ENCODE peak calls at places on chromosomes 2 and 18, in five cellular contexts. A is adrenal gland, B is A549, W is HCT116, R is tibial nerve. U is an unnamed sample.

GRCh38 chr18:26697186-26697585 is 148.8 kb upstream of the KCTD1 start:
- DNase-seq in A (no peak), B (no peak), W (no peak), R (no peak), U (no peak)

GRCh38 chr2:180663016-180663471 is 317.4 kb upstream of the UBE2E3 start:
- DNase-seq in A (no peak), B (no peak), W (no peak), R (no peak), U (no peak)

GRCh38 chr2:233535276-233535675 is 31.3 kb downstream of the USP40 start:
- DNase-seq in A (no peak), B (no peak), W (no peak), R (no peak), U (no peak)

GRCh38 chr2:14552818-14553217 is 79.7 kb upstream of the LRATD1 start:
- DNase-seq in A (no peak), B (no peak), W (no peak), R (no peak), U (no peak)

GRCh38 chr2:26238301-26238958 is 6.0 kb downstream of the HADHA start:
- DNase-seq in A (no peak), B (no peak), W (no peak), R (no peak), U (no peak)

GRCh38 chr2:238568455-238569414 is 142.0 kb downstream of the ASB1 start:
- DNase-seq in A (no peak), B (no peak), W (no peak), R (no peak), U (no peak)

GRCh38 chr18:59455728-59456276 is 96.7 kb upstream of the LMAN1 start:
- DNase-seq in A (no peak), B (no peak), W (no peak), R (no peak), U (no peak)

GRCh38 chr2:158783923-158784322 is 11.2 kb upstream of the DAPL1 start:
- DNase-seq in A (no peak), B (no peak), W (no peak), R (no peak), U (no peak)

GRCh38 chr2:236525416-236525997 is 44.1 kb upstream of the ACKR3 start:
- DNase-seq in A (no peak), B (no peak), W (no peak), R (no peak), U (no peak)

GRCh38 chr2:230660294-230661060 is 52.2 kb upstream of the CAB39 start:
- DNase-seq in A (peak; percentile 35), B (no peak), W (no peak), R (peak; percentile 66), U (no peak)

GRCh38 chr2:112795720-112796119 is 11.4 kb upstream of the IL1A start:
- DNase-seq in A (no peak), B (no peak), W (no peak), R (no peak), U (no peak)

GRCh38 chr18:73691624-73692023 is 456.0 kb downstream of the FBXO15 start:
- DNase-seq in A (no peak), B (no peak), W (no peak), R (no peak), U (no peak)

GRCh38 chr2:69489793-69490192 is 52.6 kb upstream of the NFU1 start:
- DNase-seq in A (no peak), B (no peak), W (no peak), R (no peak), U (no peak)

GRCh38 chr2:7571701-7572100 is 654.5 kb downstream of the RNF144A start:
- DNase-seq in A (no peak), B (no peak), W (no peak), R (no peak), U (no peak)

GRCh38 chr2:63163231-63163845 is 112.7 kb downstream of the OTX1 start:
- DNase-seq in A (no peak), B (no peak), W (no peak), R (no peak), U (no peak)

GRCh38 chr2:85810376-85811172 is 56.8 kb downstream of the ATOH8 start:
- DNase-seq in A (no peak), B (no peak), W (no peak), R (no peak), U (no peak)

GRCh38 chr2:121480826-121481225 is 49.9 kb upstream of the RNU4ATAC start:
- DNase-seq in A (no peak), B (no peak), W (no peak), R (no peak), U (peak; percentile 8)

GRCh38 chr2:128196026-128196822 is 105.2 kb downstream of the UGGT1 start:
- DNase-seq in A (no peak), B (no peak), W (no peak), R (no peak), U (peak; percentile 70)

GRCh38 chr18:34710430-34711386 is 610 bp downstream of the DTNA start:
- DNase-seq in A (no peak), B (no peak), W (no peak), R (no peak), U (no peak)

GRCh38 chr2:197920581-197921213 is 116.3 kb downstream of the PLCL1 start:
- DNase-seq in A (no peak), B (no peak), W (no peak), R (no peak), U (no peak)

GRCh38 chr2:102915128-102915527 is 153.3 kb downstream of the TMEM182 start:
- DNase-seq in A (no peak), B (peak; percentile 25), W (peak; percentile 12), R (no peak), U (no peak)

GRCh38 chr2:107633580-107634147 is 193.0 kb upstream of the RGPD4 start:
- DNase-seq in A (no peak), B (no peak), W (no peak), R (no peak), U (no peak)

GRCh38 chr2:64837116-64837704 is 152.0 kb upstream of the SLC1A4 start:
- DNase-seq in A (peak; percentile 59), B (peak; percentile 65), W (peak; percentile 72), R (no peak), U (no peak)

GRCh38 chr2:9982248-9982647 is 30.8 kb downstream of the GRHL1 start:
- DNase-seq in A (no peak), B (no peak), W (no peak), R (peak; percentile 68), U (no peak)

GRCh38 chr2:5803547-5803946 is 111.4 kb downstream of the SOX11 start:
- DNase-seq in A (no peak), B (no peak), W (no peak), R (no peak), U (no peak)

GRCh38 chr2:60316381-60317028 is 236.9 kb downstream of the BCL11A start:
- DNase-seq in A (peak; percentile 25), B (no peak), W (no peak), R (no peak), U (no peak)

GRCh38 chr2:126900646-126901319 is 2.1 kb downstream of the TEX51 start:
- DNase-seq in A (no peak), B (no peak), W (no peak), R (no peak), U (no peak)

GRCh38 chr2:224954980-224955379 is 87.3 kb downstream of the DOCK10 start:
- DNase-seq in A (no peak), B (no peak), W (no peak), R (no peak), U (no peak)

GRCh38 chr2:58764321-58765099 is 523.4 kb upstream of the FANCL start:
- DNase-seq in A (no peak), B (no peak), W (no peak), R (no peak), U (no peak)

GRCh38 chr2:46923011-46923669 is 7.5 kb upstream of the MCFD2 start:
- DNase-seq in A (no peak), B (no peak), W (no peak), R (no peak), U (no peak)

GRCh38 chr2:19646987-19647386 is 254.8 kb downstream of the TTC32 start:
- DNase-seq in A (no peak), B (no peak), W (no peak), R (no peak), U (no peak)

GRCh38 chr2:19644763-19645162 is 257.0 kb downstream of the TTC32 start:
- DNase-seq in A (no peak), B (no peak), W (no peak), R (no peak), U (no peak)

GRCh38 chr2:19643117-19643518 is 258.7 kb downstream of the TTC32 start:
- DNase-seq in A (no peak), B (no peak), W (no peak), R (no peak), U (no peak)

DNA sequence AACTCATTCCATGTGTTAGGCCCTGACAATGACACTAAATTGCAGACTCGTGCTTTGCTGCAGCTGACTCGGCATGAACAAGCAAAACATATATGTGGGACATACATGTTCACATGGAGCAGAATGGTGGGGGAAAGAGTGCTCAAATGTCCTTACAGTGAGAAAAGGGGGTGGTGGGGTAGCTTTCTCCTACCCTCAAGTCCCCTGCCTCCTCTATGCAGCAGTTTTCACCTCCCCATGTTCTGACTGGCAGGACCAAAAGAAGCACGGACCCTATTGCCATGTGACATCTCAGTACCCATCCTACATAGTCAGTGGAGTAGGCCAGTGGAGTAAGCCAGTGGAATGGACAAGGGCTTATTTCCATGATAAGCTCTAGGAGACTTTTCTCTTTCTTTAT is 259.3 kb downstream of the TTC32 start:
- DNase-seq in A (no peak), B (no peak), W (no peak), R (no peak), U (no peak)
- H3K4me3 ChIP-seq in A (no peak overlapping the region), B (no peak overlapping the region), W (no peak overlapping the region), R (no peak overlapping the region), U (no peak overlapping the region)

GRCh38 chr18:46051731-46052461 is 20.2 kb downstream of the PSTPIP2 start:
- DNase-seq in A (no peak), B (no peak), W (no peak), R (no peak), U (no peak)
- TF ChIP-seq POLR2A in A (no peak), B (no peak), W (no peak), R (no peak), U (no peak)

GRCh38 chr2:45394216-45394615 is 216.9 kb downstream of the SRBD1 start:
- DNase-seq in A (no peak), B (no peak), W (no peak), R (no peak), U (peak; percentile 50)

GRCh38 chr2:45391866-45392265 is 219.2 kb downstream of the SRBD1 start:
- DNase-seq in A (no peak), B (no peak), W (no peak), R (no peak), U (no peak)

GRCh38 chr2:45390856-45391255 is 220.2 kb downstream of the SRBD1 start:
- DNase-seq in A (no peak), B (no peak), W (no peak), R (no peak), U (no peak)

GRCh38 chr2:45388541-45389100 is 222.4 kb downstream of the SRBD1 start:
- DNase-seq in A (no peak), B (no peak), W (no peak), R (no peak), U (no peak)

DNA sequence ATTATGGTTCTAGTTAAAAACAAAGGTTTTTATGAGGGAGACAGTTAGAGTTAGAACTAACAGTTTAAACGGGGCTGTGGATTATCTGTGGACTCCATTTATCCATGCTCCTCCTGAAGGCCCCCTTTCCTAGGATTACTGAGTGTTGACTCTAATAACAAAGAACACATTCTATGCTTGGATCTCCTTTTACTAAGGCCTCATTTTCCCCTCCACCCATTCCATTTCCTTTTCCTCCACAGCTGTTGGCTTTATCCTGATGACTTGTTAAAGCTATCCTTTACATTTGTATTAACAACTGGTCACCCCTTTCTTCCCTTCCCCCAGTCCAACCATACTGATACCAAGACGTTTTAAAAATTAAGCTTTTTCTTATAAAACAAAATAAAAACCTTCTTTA is 220.6 kb downstream of the SRBD1 start:
- DNase-seq in A (no peak), B (no peak), W (no peak), R (no peak), U (peak; percentile 78)
- H3K4me3 ChIP-seq in A (no peak overlapping the region), B (no peak overlapping the region), W (no peak overlapping the region), R (no peak overlapping the region), U (no peak overlapping the region)

GRCh38 chr2:8976419-8976818 is 27.1 kb downstream of the MBOAT2 start:
- DNase-seq in A (no peak), B (no peak), W (no peak), R (no peak), U (peak; percentile 10)
- TF ChIP-seq POLR2A in A (no peak), B (no peak), W (no peak), R (no peak), U (no peak)

U was measured in endothelial cell of umbilical vein.